ENCODE peak calls at places on chromosome X, in seven cellular contexts. One of them, this sample, is unnamed.

GRCh38 chrX:35244796-35245508 is 302.4 kb downstream of the FAM47B start:
- DNase-seq in pancreas: peak; percentile 59
- DNase-seq in spleen: no peak
- DNase-seq in mesendoderm: no peak
- DNase-seq in BE2C: no peak
- DNase-seq in choroid plexus epithelial cell: no peak
- DNase-seq in skeletal muscle cell: no peak
- DNase-seq in this sample: peak; percentile 23

GRCh38 chrX:14412686-14413085 is 116.7 kb upstream of the GLRA2 start:
- DNase-seq in mesendoderm: no peak
- DNase-seq in BE2C: no peak
- DNase-seq in choroid plexus epithelial cell: no peak
- DNase-seq in skeletal muscle cell: no peak
- DNase-seq in pancreas: no peak
- DNase-seq in spleen: no peak
- DNase-seq in this sample: no peak

GRCh38 chrX:100407784-100408642 is 2.1 kb downstream of the PCDH19 start:
- DNase-seq in BE2C: no peak
- DNase-seq in pancreas: peak; percentile 54
- DNase-seq in mesendoderm: no peak
- DNase-seq in choroid plexus epithelial cell: no peak
- DNase-seq in spleen: no peak
- DNase-seq in skeletal muscle cell: no peak
- DNase-seq in this sample: peak; percentile 78

GRCh38 chrX:47723689-47724088 is 64.7 kb upstream of the UXT start:
- DNase-seq in skeletal muscle cell: no peak
- DNase-seq in spleen: peak; percentile 48
- DNase-seq in mesendoderm: peak; percentile 40
- DNase-seq in BE2C: no peak
- DNase-seq in pancreas: no peak
- DNase-seq in choroid plexus epithelial cell: no peak
- DNase-seq in this sample: no peak

GRCh38 chrX:131650637-131651410 is 107.0 kb downstream of the OR13H1 start:
- DNase-seq in skeletal muscle cell: no peak
- DNase-seq in choroid plexus epithelial cell: no peak
- DNase-seq in BE2C: no peak
- DNase-seq in pancreas: no peak
- DNase-seq in spleen: no peak
- DNase-seq in mesendoderm: no peak
- DNase-seq in this sample: no peak

GRCh38 chrX:40175416-40176255 is 77.9 kb upstream of the BCOR start:
- DNase-seq in choroid plexus epithelial cell: peak; percentile 53
- DNase-seq in pancreas: peak; percentile 78
- DNase-seq in skeletal muscle cell: no peak
- DNase-seq in spleen: peak; percentile 97
- DNase-seq in BE2C: peak; percentile 72
- DNase-seq in mesendoderm: peak; percentile 71
- DNase-seq in this sample: peak; percentile 89

GRCh38 chrX:11557120-11557519 is 108.6 kb downstream of the ARHGAP6 start:
- DNase-seq in BE2C: no peak
- DNase-seq in mesendoderm: no peak
- DNase-seq in choroid plexus epithelial cell: peak; percentile 68
- DNase-seq in pancreas: no peak
- DNase-seq in skeletal muscle cell: no peak
- DNase-seq in spleen: no peak
- DNase-seq in this sample: no peak

GRCh38 chrX:130084651-130085237 is 25.6 kb downstream of the ELF4 start:
- DNase-seq in BE2C: no peak
- DNase-seq in pancreas: no peak
- DNase-seq in mesendoderm: no peak
- DNase-seq in choroid plexus epithelial cell: no peak
- DNase-seq in skeletal muscle cell: no peak
- DNase-seq in spleen: no peak
- DNase-seq in this sample: no peak

GRCh38 chrX:123906557-123907316 is 46.9 kb downstream of the XIAP start:
- DNase-seq in pancreas: no peak
- DNase-seq in BE2C: no peak
- DNase-seq in skeletal muscle cell: no peak
- DNase-seq in spleen: no peak
- DNase-seq in choroid plexus epithelial cell: no peak
- DNase-seq in mesendoderm: no peak
- DNase-seq in this sample: no peak

GRCh38 chrX:78945186-78945912 is at the start of gene P2RY10:
- DNase-seq in pancreas: no peak
- DNase-seq in choroid plexus epithelial cell: no peak
- DNase-seq in BE2C: no peak
- DNase-seq in skeletal muscle cell: no peak
- DNase-seq in mesendoderm: no peak
- DNase-seq in spleen: no peak
- DNase-seq in this sample: no peak

GRCh38 chrX:8724176-8724757 is 7.7 kb downstream of the ANOS1 start:
- DNase-seq in choroid plexus epithelial cell: peak; percentile 1
- DNase-seq in skeletal muscle cell: no peak
- DNase-seq in BE2C: peak; percentile 16
- DNase-seq in pancreas: no peak
- DNase-seq in mesendoderm: peak; percentile 88
- DNase-seq in spleen: no peak
- DNase-seq in this sample: no peak

GRCh38 chrX:146956760-146957159 is 142.2 kb upstream of the CXorf51A start:
- DNase-seq in skeletal muscle cell: no peak
- DNase-seq in pancreas: no peak
- DNase-seq in choroid plexus epithelial cell: no peak
- DNase-seq in mesendoderm: no peak
- DNase-seq in spleen: no peak
- DNase-seq in BE2C: no peak
- DNase-seq in this sample: no peak

GRCh38 chrX:68498044-68498507 is 775 bp upstream of the YIPF6 start:
- DNase-seq in choroid plexus epithelial cell: peak; percentile 41
- DNase-seq in spleen: no peak
- DNase-seq in pancreas: no peak
- DNase-seq in skeletal muscle cell: no peak
- DNase-seq in mesendoderm: peak; percentile 86
- DNase-seq in BE2C: no peak
- DNase-seq in this sample: no peak

DNA sequence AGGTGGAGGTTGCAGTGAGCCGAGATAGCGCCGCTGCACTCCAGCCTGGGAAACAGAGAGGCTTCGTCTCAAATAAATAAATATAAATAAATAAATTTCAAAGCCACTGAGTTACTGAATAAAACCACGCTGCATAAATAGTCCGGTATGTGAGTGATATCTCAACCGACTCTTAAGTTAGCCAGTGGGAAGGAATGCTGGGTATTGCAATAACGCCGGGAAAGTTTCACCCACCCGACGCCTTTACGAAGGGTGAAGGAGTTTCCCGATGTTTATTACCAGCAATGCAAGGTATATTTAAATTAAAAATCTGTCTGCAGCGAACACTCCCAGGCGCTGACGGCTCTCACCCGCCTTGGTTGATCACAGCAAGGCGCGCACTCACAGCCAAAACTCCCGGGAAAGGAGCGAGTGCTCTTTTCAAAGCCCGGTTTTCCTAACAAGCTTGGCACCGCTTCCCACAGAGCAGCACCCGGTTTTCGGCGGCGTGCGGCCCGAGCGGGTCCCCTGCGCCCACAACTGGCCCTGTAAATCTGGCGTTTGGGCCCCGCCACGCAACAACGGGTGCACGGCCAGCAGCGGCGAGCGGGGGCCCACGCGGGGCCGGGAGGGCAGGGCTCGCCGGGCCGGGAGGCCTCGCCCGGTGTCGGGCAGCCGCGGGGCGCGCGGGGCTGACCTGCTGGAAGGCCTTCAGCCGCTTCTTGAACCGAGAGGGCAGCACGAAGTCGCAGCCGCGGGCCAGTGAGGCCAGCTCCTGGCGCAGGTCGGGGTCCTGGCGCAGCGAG is 13.7 kb downstream of the PPP2R3B start:
- DNase-seq in BE2C: no peak
- DNase-seq in pancreas: no peak
- DNase-seq in spleen: peak; percentile 72
- DNase-seq in mesendoderm: no peak
- DNase-seq in choroid plexus epithelial cell: peak; percentile 48
- DNase-seq in skeletal muscle cell: no peak
- DNase-seq in this sample: no peak
- H3K4me3 ChIP-seq in BE2C: no peak overlapping the region
- H3K4me3 ChIP-seq in pancreas: no peak overlapping the region
- H3K4me3 ChIP-seq in spleen: peak overlapping the region; percentile 14
- H3K4me3 ChIP-seq in mesendoderm: no peak overlapping the region
- H3K4me3 ChIP-seq in choroid plexus epithelial cell: peak overlapping the region; percentile 34
- H3K4me3 ChIP-seq in skeletal muscle cell: peak overlapping the region; percentile 59
- H3K4me3 ChIP-seq in this sample: peak overlapping the region; percentile 15

DNA sequence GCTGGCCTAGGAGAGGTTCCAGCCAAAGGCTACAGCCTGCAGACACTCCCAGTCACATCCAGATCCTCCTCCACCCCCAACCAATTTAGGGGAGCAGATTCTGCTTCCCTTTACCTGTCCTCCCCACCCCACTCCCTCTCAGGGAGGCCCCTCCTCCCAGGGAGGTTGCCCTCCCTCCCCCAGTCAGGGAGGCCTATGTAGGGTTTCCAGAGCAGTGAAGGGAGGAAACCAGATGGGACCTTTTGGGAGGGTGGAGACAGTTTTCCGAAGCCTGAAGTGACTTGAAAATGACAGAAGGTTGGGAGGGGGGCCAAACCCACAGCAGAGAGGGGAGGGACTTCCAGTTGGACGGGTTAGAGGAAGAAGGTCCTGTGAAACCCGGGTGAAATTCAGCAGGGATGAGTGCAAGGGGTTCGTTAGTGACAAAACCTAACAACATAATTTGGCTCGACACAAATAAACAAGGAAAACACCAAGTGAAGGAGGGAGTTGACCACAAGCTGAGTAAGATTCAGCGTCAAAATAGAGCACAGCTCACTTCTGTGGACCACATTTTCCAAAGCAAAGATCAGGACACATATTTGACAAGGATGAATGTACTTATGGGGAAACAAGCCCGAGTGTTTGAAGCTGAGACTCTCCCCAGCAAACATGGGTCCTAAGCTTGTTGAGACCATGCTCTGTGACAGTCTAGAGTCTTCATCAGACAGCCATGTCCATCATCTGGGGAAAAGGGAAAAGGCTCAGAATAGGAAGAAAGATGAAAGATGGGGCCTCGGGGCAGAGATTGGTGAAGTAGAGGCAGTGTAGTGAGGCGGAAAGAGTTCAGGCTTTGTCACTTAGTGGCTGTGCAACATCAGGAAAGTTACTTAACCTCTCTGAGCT is 46.4 kb downstream of the PRPS1 start:
- DNase-seq in choroid plexus epithelial cell: peak; percentile 91
- DNase-seq in mesendoderm: no peak
- DNase-seq in skeletal muscle cell: peak; percentile 85
- DNase-seq in pancreas: no peak
- DNase-seq in BE2C: no peak
- DNase-seq in spleen: peak; percentile 85
- DNase-seq in this sample: peak; percentile 80
- H3K4me3 ChIP-seq in choroid plexus epithelial cell: peak overlapping the region; percentile 72
- H3K4me3 ChIP-seq in mesendoderm: no peak overlapping the region
- H3K4me3 ChIP-seq in skeletal muscle cell: peak overlapping the region; percentile 60
- H3K4me3 ChIP-seq in pancreas: no peak overlapping the region
- H3K4me3 ChIP-seq in BE2C: no peak overlapping the region
- H3K4me3 ChIP-seq in spleen: no peak overlapping the region
- H3K4me3 ChIP-seq in this sample: no peak overlapping the region

GRCh38 chrX:154380787-154381186 is 1.7 kb downstream of the EMD start:
- DNase-seq in pancreas: no peak
- DNase-seq in choroid plexus epithelial cell: no peak
- DNase-seq in BE2C: no peak
- DNase-seq in skeletal muscle cell: no peak
- DNase-seq in spleen: peak; percentile 74
- DNase-seq in mesendoderm: no peak
- DNase-seq in this sample: no peak
- H3K4me3 ChIP-seq in pancreas: no peak overlapping the region
- H3K4me3 ChIP-seq in choroid plexus epithelial cell: no peak overlapping the region
- H3K4me3 ChIP-seq in BE2C: no peak overlapping the region
- H3K4me3 ChIP-seq in skeletal muscle cell: peak overlapping the region; percentile 71
- H3K4me3 ChIP-seq in spleen: peak overlapping the region; percentile 45
- H3K4me3 ChIP-seq in mesendoderm: no peak overlapping the region
- H3K4me3 ChIP-seq in this sample: no peak overlapping the region

GRCh38 chrX:50814701-50815476 is 895 bp upstream of the SHROOM4 start:
- DNase-seq in pancreas: no peak
- DNase-seq in skeletal muscle cell: peak; percentile 25
- DNase-seq in spleen: no peak
- DNase-seq in BE2C: no peak
- DNase-seq in choroid plexus epithelial cell: peak; percentile 57
- DNase-seq in mesendoderm: no peak
- DNase-seq in this sample: no peak

GRCh38 chrX:50812995-50813842 is 775 bp downstream of the SHROOM4 start:
- DNase-seq in mesendoderm: peak; percentile 63
- DNase-seq in pancreas: peak; percentile 71
- DNase-seq in spleen: peak; percentile 82
- DNase-seq in skeletal muscle cell: no peak
- DNase-seq in BE2C: peak; percentile 12
- DNase-seq in choroid plexus epithelial cell: peak; percentile 63
- DNase-seq in this sample: peak; percentile 57

GRCh38 chrX:50818986-50819385 is 5.0 kb upstream of the SHROOM4 start:
- DNase-seq in skeletal muscle cell: no peak
- DNase-seq in mesendoderm: no peak
- DNase-seq in BE2C: no peak
- DNase-seq in spleen: no peak
- DNase-seq in choroid plexus epithelial cell: peak; percentile 29
- DNase-seq in pancreas: no peak
- DNase-seq in this sample: no peak

DNA sequence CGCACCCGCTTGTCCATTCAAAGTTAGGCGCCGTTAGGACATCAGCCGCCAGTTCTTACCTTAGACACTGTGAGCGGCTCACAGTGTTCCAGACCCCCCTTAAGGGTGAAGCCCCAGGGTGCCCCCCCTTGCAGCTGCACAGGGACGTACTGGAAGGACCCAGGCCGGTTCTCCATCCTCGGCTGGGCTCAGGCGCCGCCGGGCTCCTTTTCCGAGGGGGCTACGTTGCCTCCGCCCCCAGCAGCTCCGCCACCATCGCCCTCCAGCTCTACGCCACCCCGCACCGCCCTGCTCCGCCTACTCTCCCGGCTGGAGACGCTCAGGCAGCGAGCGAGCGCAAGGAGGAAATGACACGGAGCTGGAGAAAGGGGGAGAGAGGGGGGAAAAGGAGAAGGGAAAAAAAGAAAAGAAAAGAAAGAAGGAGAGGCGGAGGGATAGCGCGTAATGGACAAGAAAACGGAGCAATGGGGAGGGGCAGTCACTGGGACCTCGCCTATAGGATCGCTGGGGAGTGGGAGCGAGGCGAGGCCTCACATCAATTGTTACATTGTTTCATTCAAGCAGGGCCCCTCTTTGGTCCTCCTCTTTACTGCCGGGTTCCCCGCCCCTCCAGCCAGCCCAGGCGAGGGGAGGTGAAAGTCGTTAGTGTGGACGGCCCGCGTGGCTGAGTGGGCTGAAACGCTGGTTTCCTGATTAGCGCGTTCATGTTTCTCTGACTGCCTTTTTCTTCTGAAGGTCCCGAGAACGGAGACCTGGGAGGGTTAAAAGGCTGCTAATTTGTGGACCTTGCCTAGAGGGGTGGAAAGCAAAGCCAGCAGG is at the start of gene SHROOM4:
- DNase-seq in spleen: peak; percentile 78
- DNase-seq in BE2C: peak; percentile 14
- DNase-seq in choroid plexus epithelial cell: peak; percentile 64
- DNase-seq in mesendoderm: peak; percentile 78
- DNase-seq in pancreas: peak; percentile 57
- DNase-seq in skeletal muscle cell: peak; percentile 25
- DNase-seq in this sample: peak; percentile 86
- H3K4me3 ChIP-seq in spleen: peak within 1 kb of the TSS; percentile 33
- H3K4me3 ChIP-seq in BE2C: peak within 1 kb of the TSS; percentile 57
- H3K4me3 ChIP-seq in choroid plexus epithelial cell: peak within 1 kb of the TSS; percentile 62
- H3K4me3 ChIP-seq in mesendoderm: peak within 1 kb of the TSS; percentile 55
- H3K4me3 ChIP-seq in pancreas: peak within 1 kb of the TSS; percentile 32
- H3K4me3 ChIP-seq in skeletal muscle cell: peak within 1 kb of the TSS; percentile 61
- H3K4me3 ChIP-seq in this sample: peak within 1 kb of the TSS; percentile 34

This sample was measured in aorta.